ENCODE peak calls at places on chromosomes 12 and 14, in four cellular contexts. U is DND-41, Z is mammary epithelial cell, A is fibroblast of lung. F is an unnamed sample.

GRCh38 chr12:56877195-56878009 is 56.8 kb downstream of the SDR9C7 start:
- DNase-seq in Z (no peak), U (no peak), A (no peak), F (no peak)

GRCh38 chr12:72673853-72674252 is 401.7 kb downstream of the TRHDE start:
- DNase-seq in A (no peak), U (no peak), Z (no peak), F (no peak)

GRCh38 chr12:1830981-1831930 is 10.9 kb downstream of the LRTM2 start:
- DNase-seq in A (peak; percentile 57), U (peak; percentile 23), Z (peak; percentile 57), F (no peak)

GRCh38 chr14:59213368-59214315 is 25.2 kb downstream of the DAAM1 start:
- DNase-seq in Z (no peak), A (peak; percentile 77), U (no peak), F (no peak)

GRCh38 chr12:108317303-108318283 is 21.5 kb downstream of the CMKLR1 start:
- DNase-seq in U (no peak), Z (no peak), A (no peak), F (no peak)

GRCh38 chr14:55780156-55780946 is 200.3 kb downstream of the KTN1 start:
- DNase-seq in Z (peak; percentile 67), A (peak; percentile 36), U (no peak), F (no peak)

GRCh38 chr12:45234134-45234865 is 18.4 kb downstream of the ANO6 start:
- DNase-seq in Z (peak; percentile 96), A (peak; percentile 96), U (no peak), F (peak; percentile 88)

GRCh38 chr14:59360923-59361794 is 104.0 kb downstream of the GPR135 start:
- DNase-seq in Z (peak; percentile 90), A (peak; percentile 75), U (peak; percentile 18), F (peak; percentile 86)

GRCh38 chr14:59310644-59311043 is 122.2 kb downstream of the DAAM1 start:
- DNase-seq in Z (no peak), A (peak; percentile 17), U (no peak), F (no peak)

GRCh38 chr14:68922201-68922613 is 56.9 kb downstream of the ACTN1 start:
- DNase-seq in Z (no peak), U (no peak), A (peak; percentile 29), F (no peak)

GRCh38 chr14:23697689-23698088 is 61.5 kb downstream of the DHRS2 start:
- DNase-seq in U (no peak), A (no peak), Z (no peak), F (no peak)

GRCh38 chr14:99737451-99737951 is 53.4 kb downstream of the CYP46A1 start:
- DNase-seq in Z (peak; percentile 44), U (no peak), A (no peak), F (no peak)

GRCh38 chr14:58808828-58809227 is 171.1 kb downstream of the DACT1 start:
- DNase-seq in A (peak; percentile 75), U (no peak), Z (no peak), F (no peak)

GRCh38 chr12:57549909-57550627 is at the start of gene KIF5A:
- DNase-seq in Z (no peak), A (no peak), U (no peak), F (no peak)

GRCh38 chr12:123364532-123365140 is at the start of gene SBNO1:
- DNase-seq in Z (peak; percentile 84), U (peak; percentile 90), A (peak; percentile 91), F (peak; percentile 75)

GRCh38 chr14:96852823-96853422 is 55.7 kb downstream of the VRK1 start:
- DNase-seq in Z (peak; percentile 25), A (peak; percentile 81), U (no peak), F (peak; percentile 26)

GRCh38 chr12:8554451-8555195 is 13.9 kb upstream of the CLEC4E start:
- DNase-seq in Z (peak; percentile 39), A (peak; percentile 11), U (no peak), F (no peak)

GRCh38 chr12:109131522-109132050 is 15.2 kb downstream of the ACACB start:
- DNase-seq in Z (no peak), U (no peak), A (no peak), F (no peak)

DNA sequence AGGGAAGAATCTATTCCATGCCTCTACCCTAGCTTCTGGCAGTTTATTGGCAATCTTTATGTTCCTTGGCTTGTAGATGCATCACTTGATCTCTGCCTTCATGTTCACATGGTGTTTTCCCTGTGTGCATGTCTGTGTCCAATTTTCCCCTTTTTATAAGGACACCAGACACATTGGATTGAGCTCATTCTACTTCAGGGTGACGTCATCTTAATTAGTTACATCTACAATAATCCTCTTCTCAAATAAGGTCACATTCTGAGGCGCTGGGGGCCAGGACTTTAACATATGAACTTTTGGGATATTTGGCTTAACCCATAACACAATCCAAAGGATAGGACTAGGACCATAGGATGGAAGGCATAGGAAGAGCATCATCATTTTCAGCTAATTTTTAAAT is 101.4 kb downstream of the KCNMB4 start:
- DNase-seq in A (no peak), U (no peak), Z (no peak), F (no peak)
- H2AFZ ChIP-seq in A (no peak overlapping the region), U (no peak overlapping the region), Z (no peak overlapping the region), F (peak overlapping the region; percentile 86)

GRCh38 chr12:38744056-38744455 is 161.3 kb downstream of the CPNE8 start:
- DNase-seq in A (no peak), U (no peak), Z (no peak), F (no peak)
- H2AFZ ChIP-seq in A (no peak overlapping the region), U (no peak overlapping the region), Z (no peak overlapping the region), F (no peak overlapping the region)

GRCh38 chr12:75270157-75270556 is 60.0 kb downstream of the CAPS2 start:
- DNase-seq in U (no peak), Z (no peak), A (no peak), F (no peak)
- H2AFZ ChIP-seq in U (no peak overlapping the region), Z (no peak overlapping the region), A (no peak overlapping the region), F (no peak overlapping the region)

GRCh38 chr14:89618309-89618708 is 201.3 kb upstream of the FOXN3 start:
- DNase-seq in Z (no peak), U (no peak), A (peak; percentile 53), F (no peak)

GRCh38 chr14:89617142-89617460 is 200.1 kb upstream of the FOXN3 start:
- DNase-seq in A (no peak), Z (no peak), U (no peak), F (no peak)

GRCh38 chr14:89615421-89615820 is 198.4 kb upstream of the FOXN3 start:
- DNase-seq in Z (no peak), U (no peak), A (no peak), F (no peak)

GRCh38 chr14:89617471-89618291 is 200.6 kb upstream of the FOXN3 start:
- DNase-seq in A (peak; percentile 66), Z (no peak), U (peak; percentile 41), F (no peak)

GRCh38 chr14:89616425-89617141 is 199.6 kb upstream of the FOXN3 start:
- DNase-seq in Z (no peak), U (peak; percentile 34), A (peak; percentile 46), F (no peak)
- H2AFZ ChIP-seq in Z (no peak overlapping the region), U (peak overlapping the region; percentile 7), A (no peak overlapping the region), F (no peak overlapping the region)

GRCh38 chr14:40119765-40120164 is 687.5 kb upstream of the FBXO33 start:
- DNase-seq in Z (no peak), A (no peak), U (no peak), F (no peak)
- H2AFZ ChIP-seq in Z (no peak overlapping the region), A (no peak overlapping the region), U (no peak overlapping the region), F (no peak overlapping the region)

F was measured in HCT116.